ENCODE peak calls at places on chromosomes 13 and 19, in seven cellular contexts. One of them, this sample, is unnamed.

GRCh38 chr13:93108111-93108581 is 118.5 kb upstream of the GPC6 start:
- DNase-seq in fibroblast of lung: peak; percentile 20
- DNase-seq in upper lobe of right lung: no peak
- DNase-seq in thoracic aorta: no peak
- DNase-seq in right atrium auricular region: no peak
- DNase-seq in body of pancreas: no peak
- DNase-seq in uterus: no peak
- DNase-seq in this sample: no peak

GRCh38 chr13:95833713-95834112 is 156.8 kb downstream of the DNAJC3 start:
- DNase-seq in thoracic aorta: no peak
- DNase-seq in uterus: no peak
- DNase-seq in body of pancreas: no peak
- DNase-seq in right atrium auricular region: no peak
- DNase-seq in upper lobe of right lung: no peak
- DNase-seq in fibroblast of lung: peak; percentile 10
- DNase-seq in this sample: no peak

GRCh38 chr13:50370303-50370950 is 355.2 kb downstream of the KCNRG start:
- DNase-seq in upper lobe of right lung: no peak
- DNase-seq in uterus: no peak
- DNase-seq in thoracic aorta: no peak
- DNase-seq in right atrium auricular region: no peak
- DNase-seq in fibroblast of lung: no peak
- DNase-seq in body of pancreas: no peak
- DNase-seq in this sample: no peak

GRCh38 chr13:114016321-114017027 is 42.6 kb upstream of the C13orf46 start:
- DNase-seq in thoracic aorta: no peak
- DNase-seq in uterus: no peak
- DNase-seq in body of pancreas: no peak
- DNase-seq in right atrium auricular region: no peak
- DNase-seq in upper lobe of right lung: no peak
- DNase-seq in fibroblast of lung: no peak
- DNase-seq in this sample: no peak

GRCh38 chr19:10612515-10613119 is 12.7 kb upstream of the SLC44A2 start:
- DNase-seq in thoracic aorta: peak; percentile 66
- DNase-seq in upper lobe of right lung: peak; percentile 91
- DNase-seq in fibroblast of lung: peak; percentile 19
- DNase-seq in right atrium auricular region: peak; percentile 68
- DNase-seq in uterus: peak; percentile 24
- DNase-seq in body of pancreas: peak; percentile 96
- DNase-seq in this sample: peak; percentile 87

GRCh38 chr13:26929971-26930730 is 169.6 kb upstream of the GPR12 start:
- DNase-seq in thoracic aorta: no peak
- DNase-seq in fibroblast of lung: peak; percentile 66
- DNase-seq in uterus: peak; percentile 35
- DNase-seq in body of pancreas: peak; percentile 70
- DNase-seq in upper lobe of right lung: peak; percentile 81
- DNase-seq in right atrium auricular region: peak; percentile 66
- DNase-seq in this sample: peak; percentile 62

GRCh38 chr13:113589961-113590339 is 5.4 kb downstream of the TFDP1 start:
- DNase-seq in fibroblast of lung: no peak
- DNase-seq in body of pancreas: no peak
- DNase-seq in right atrium auricular region: no peak
- DNase-seq in uterus: no peak
- DNase-seq in upper lobe of right lung: peak; percentile 39
- DNase-seq in thoracic aorta: no peak
- DNase-seq in this sample: no peak

GRCh38 chr19:55372316-55373081 is 2.2 kb upstream of the IL11 start:
- DNase-seq in uterus: no peak
- DNase-seq in fibroblast of lung: no peak
- DNase-seq in body of pancreas: no peak
- DNase-seq in right atrium auricular region: no peak
- DNase-seq in upper lobe of right lung: no peak
- DNase-seq in thoracic aorta: no peak
- DNase-seq in this sample: no peak

GRCh38 chr13:44051405-44051804 is 171.7 kb downstream of the LACC1 start:
- DNase-seq in body of pancreas: no peak
- DNase-seq in right atrium auricular region: no peak
- DNase-seq in uterus: no peak
- DNase-seq in thoracic aorta: no peak
- DNase-seq in upper lobe of right lung: no peak
- DNase-seq in fibroblast of lung: no peak
- DNase-seq in this sample: no peak

GRCh38 chr19:17775991-17776803 is 18.7 kb upstream of the B3GNT3 start:
- DNase-seq in thoracic aorta: no peak
- DNase-seq in upper lobe of right lung: peak; percentile 88
- DNase-seq in body of pancreas: no peak
- DNase-seq in uterus: no peak
- DNase-seq in fibroblast of lung: peak; percentile 66
- DNase-seq in right atrium auricular region: no peak
- DNase-seq in this sample: no peak

GRCh38 chr13:26051231-26052135 is at the start of gene SHISA2:
- DNase-seq in uterus: no peak
- DNase-seq in fibroblast of lung: peak; percentile 54
- DNase-seq in right atrium auricular region: no peak
- DNase-seq in body of pancreas: peak; percentile 15
- DNase-seq in upper lobe of right lung: peak; percentile 78
- DNase-seq in thoracic aorta: no peak
- DNase-seq in this sample: peak; percentile 27

GRCh38 chr13:64675256-64675892 is 2554.8 kb downstream of the PCDH9 start:
- DNase-seq in uterus: no peak
- DNase-seq in right atrium auricular region: no peak
- DNase-seq in body of pancreas: no peak
- DNase-seq in thoracic aorta: no peak
- DNase-seq in upper lobe of right lung: no peak
- DNase-seq in fibroblast of lung: peak; percentile 22
- DNase-seq in this sample: no peak

GRCh38 chr19:16368385-16369305 is 44.0 kb downstream of the KLF2 start:
- DNase-seq in body of pancreas: no peak
- DNase-seq in fibroblast of lung: no peak
- DNase-seq in uterus: no peak
- DNase-seq in thoracic aorta: no peak
- DNase-seq in right atrium auricular region: no peak
- DNase-seq in upper lobe of right lung: no peak
- DNase-seq in this sample: no peak

GRCh38 chr19:13400296-13400695 is 106.0 kb downstream of the CACNA1A start:
- DNase-seq in upper lobe of right lung: no peak
- DNase-seq in right atrium auricular region: no peak
- DNase-seq in uterus: no peak
- DNase-seq in body of pancreas: no peak
- DNase-seq in thoracic aorta: no peak
- DNase-seq in fibroblast of lung: no peak
- DNase-seq in this sample: no peak

GRCh38 chr19:13399746-13400145 is 106.5 kb downstream of the CACNA1A start:
- DNase-seq in fibroblast of lung: no peak
- DNase-seq in body of pancreas: no peak
- DNase-seq in upper lobe of right lung: no peak
- DNase-seq in right atrium auricular region: no peak
- DNase-seq in thoracic aorta: no peak
- DNase-seq in uterus: no peak
- DNase-seq in this sample: no peak

GRCh38 chr19:13398182-13398581 is 108.1 kb downstream of the CACNA1A start:
- DNase-seq in right atrium auricular region: no peak
- DNase-seq in body of pancreas: no peak
- DNase-seq in fibroblast of lung: no peak
- DNase-seq in uterus: no peak
- DNase-seq in upper lobe of right lung: no peak
- DNase-seq in thoracic aorta: no peak
- DNase-seq in this sample: no peak

GRCh38 chr19:13398780-13399726 is 107.2 kb downstream of the CACNA1A start:
- DNase-seq in uterus: no peak
- DNase-seq in thoracic aorta: no peak
- DNase-seq in body of pancreas: no peak
- DNase-seq in right atrium auricular region: no peak
- DNase-seq in fibroblast of lung: peak; percentile 79
- DNase-seq in upper lobe of right lung: no peak
- DNase-seq in this sample: peak; percentile 19

GRCh38 chr19:13396256-13397080 is 109.8 kb downstream of the CACNA1A start:
- DNase-seq in upper lobe of right lung: no peak
- DNase-seq in right atrium auricular region: no peak
- DNase-seq in thoracic aorta: no peak
- DNase-seq in fibroblast of lung: peak; percentile 85
- DNase-seq in uterus: no peak
- DNase-seq in body of pancreas: peak; percentile 22
- DNase-seq in this sample: peak; percentile 20
- TF ChIP-seq CTCF in upper lobe of right lung: no peak
- TF ChIP-seq CTCF in right atrium auricular region: no peak
- TF ChIP-seq CTCF in thoracic aorta: no peak
- TF ChIP-seq CTCF in fibroblast of lung: no peak
- TF ChIP-seq CTCF in uterus: no peak
- TF ChIP-seq CTCF in body of pancreas: no peak
- TF ChIP-seq CTCF in this sample: no peak

GRCh38 chr13:112202966-112203365 is 136.0 kb downstream of the SOX1 start:
- DNase-seq in upper lobe of right lung: no peak
- DNase-seq in right atrium auricular region: no peak
- DNase-seq in uterus: no peak
- DNase-seq in fibroblast of lung: no peak
- DNase-seq in thoracic aorta: no peak
- DNase-seq in body of pancreas: no peak
- DNase-seq in this sample: no peak

GRCh38 chr13:112204881-112205327 is 138.0 kb downstream of the SOX1 start:
- DNase-seq in right atrium auricular region: no peak
- DNase-seq in upper lobe of right lung: no peak
- DNase-seq in body of pancreas: peak; percentile 37
- DNase-seq in fibroblast of lung: no peak
- DNase-seq in thoracic aorta: no peak
- DNase-seq in uterus: no peak
- DNase-seq in this sample: peak; percentile 32

GRCh38 chr13:112205990-112206389 is 139.0 kb downstream of the SOX1 start:
- DNase-seq in right atrium auricular region: no peak
- DNase-seq in uterus: no peak
- DNase-seq in thoracic aorta: no peak
- DNase-seq in upper lobe of right lung: no peak
- DNase-seq in fibroblast of lung: no peak
- DNase-seq in body of pancreas: no peak
- DNase-seq in this sample: no peak

GRCh38 chr13:112203614-112204013 is 136.7 kb downstream of the SOX1 start:
- DNase-seq in right atrium auricular region: no peak
- DNase-seq in upper lobe of right lung: no peak
- DNase-seq in body of pancreas: no peak
- DNase-seq in thoracic aorta: no peak
- DNase-seq in uterus: no peak
- DNase-seq in fibroblast of lung: no peak
- DNase-seq in this sample: no peak

GRCh38 chr13:112204376-112204775 is 137.4 kb downstream of the SOX1 start:
- DNase-seq in right atrium auricular region: no peak
- DNase-seq in uterus: no peak
- DNase-seq in fibroblast of lung: no peak
- DNase-seq in body of pancreas: no peak
- DNase-seq in thoracic aorta: no peak
- DNase-seq in upper lobe of right lung: no peak
- DNase-seq in this sample: no peak
- H3K27me3 ChIP-seq in right atrium auricular region: no peaks in the 10 kb centered on the region
- H3K27me3 ChIP-seq in uterus: no peaks in the 10 kb centered on the region
- H3K27me3 ChIP-seq in fibroblast of lung: no peaks in the 10 kb centered on the region
- H3K27me3 ChIP-seq in body of pancreas: no peaks in the 10 kb centered on the region
- H3K27me3 ChIP-seq in thoracic aorta: no peaks in the 10 kb centered on the region
- H3K27me3 ChIP-seq in upper lobe of right lung: peaks cover 45% of the 10 kb centered on the region
- H3K27me3 ChIP-seq in this sample: peaks cover 99% of the 10 kb centered on the region

DNA sequence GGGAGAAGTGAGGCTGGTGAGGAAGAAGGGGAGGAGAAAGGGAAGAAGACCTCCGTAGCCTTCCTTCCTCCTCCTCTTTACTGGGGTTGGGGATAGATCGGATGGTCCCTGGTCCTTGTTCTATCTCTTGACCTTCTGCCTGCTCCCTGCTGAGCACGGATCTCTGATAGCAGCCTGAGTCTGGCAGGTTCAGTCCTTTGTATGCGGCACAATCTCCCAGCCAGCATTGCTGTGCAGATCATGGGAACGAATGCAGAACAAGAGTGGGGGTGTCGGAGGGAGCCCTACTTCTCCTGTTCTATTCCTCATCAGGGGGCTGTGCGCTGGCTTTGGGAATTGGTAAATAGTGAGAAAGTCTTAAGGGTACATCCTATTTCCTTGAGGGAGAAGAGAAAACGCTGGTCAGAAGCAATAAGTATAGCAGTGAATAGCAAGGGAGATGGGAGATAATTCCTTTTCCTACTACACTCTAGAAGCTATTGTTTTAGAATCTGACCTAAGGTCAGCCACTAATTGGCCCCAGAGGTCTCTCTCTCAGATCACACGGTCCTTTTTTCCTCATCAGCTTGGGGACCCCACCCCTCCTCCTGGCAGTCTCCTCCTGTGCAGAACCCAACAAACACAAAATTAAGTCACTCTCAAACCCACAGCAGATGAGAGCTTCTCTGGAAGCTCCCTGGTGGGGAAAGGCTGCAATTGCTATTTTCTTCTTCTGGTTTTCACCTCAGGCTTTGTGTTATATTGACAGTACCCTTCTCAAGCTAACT is 41.0 kb downstream of the KL start:
- DNase-seq in right atrium auricular region: no peak
- DNase-seq in fibroblast of lung: no peak
- DNase-seq in uterus: no peak
- DNase-seq in thoracic aorta: no peak
- DNase-seq in upper lobe of right lung: no peak
- DNase-seq in body of pancreas: no peak
- DNase-seq in this sample: no peak
- TF ChIP-seq CTCF in right atrium auricular region: peak; percentile 54
- TF ChIP-seq CTCF in fibroblast of lung: peak; percentile 57
- TF ChIP-seq CTCF in uterus: peak; percentile 14
- TF ChIP-seq CTCF in thoracic aorta: peak; percentile 25
- TF ChIP-seq CTCF in upper lobe of right lung: peak; percentile 36
- TF ChIP-seq CTCF in body of pancreas: no peak
- TF ChIP-seq CTCF in this sample: peak; percentile 62

GRCh38 chr13:110127986-110128511 is 178.9 kb downstream of the COL4A1 start:
- DNase-seq in fibroblast of lung: no peak
- DNase-seq in uterus: no peak
- DNase-seq in right atrium auricular region: peak; percentile 36
- DNase-seq in body of pancreas: no peak
- DNase-seq in upper lobe of right lung: no peak
- DNase-seq in thoracic aorta: no peak
- DNase-seq in this sample: no peak
- H3K27me3 ChIP-seq in fibroblast of lung: no peaks in the 10 kb centered on the region
- H3K27me3 ChIP-seq in uterus: no peaks in the 10 kb centered on the region
- H3K27me3 ChIP-seq in right atrium auricular region: no peaks in the 10 kb centered on the region
- H3K27me3 ChIP-seq in body of pancreas: no peaks in the 10 kb centered on the region
- H3K27me3 ChIP-seq in upper lobe of right lung: no peaks in the 10 kb centered on the region
- H3K27me3 ChIP-seq in thoracic aorta: no peaks in the 10 kb centered on the region
- H3K27me3 ChIP-seq in this sample: no peaks in the 10 kb centered on the region

GRCh38 chr19:6092329-6093286 is 17.7 kb downstream of the RFX2 start:
- DNase-seq in fibroblast of lung: peak; percentile 71
- DNase-seq in body of pancreas: peak; percentile 68
- DNase-seq in uterus: peak; percentile 74
- DNase-seq in thoracic aorta: peak; percentile 52
- DNase-seq in upper lobe of right lung: peak; percentile 91
- DNase-seq in right atrium auricular region: peak; percentile 90
- DNase-seq in this sample: peak; percentile 84
- TF ChIP-seq CTCF in fibroblast of lung: no peak
- TF ChIP-seq CTCF in body of pancreas: no peak
- TF ChIP-seq CTCF in uterus: no peak
- TF ChIP-seq CTCF in thoracic aorta: peak; percentile 43
- TF ChIP-seq CTCF in upper lobe of right lung: no peak
- TF ChIP-seq CTCF in right atrium auricular region: no peak
- TF ChIP-seq CTCF in this sample: peak; percentile 43

GRCh38 chr19:369256-369655 is 24.7 kb upstream of the MIER2 start:
- DNase-seq in fibroblast of lung: no peak
- DNase-seq in upper lobe of right lung: no peak
- DNase-seq in thoracic aorta: no peak
- DNase-seq in right atrium auricular region: no peak
- DNase-seq in body of pancreas: no peak
- DNase-seq in uterus: no peak
- DNase-seq in this sample: no peak
- H3K27me3 ChIP-seq in fibroblast of lung: peaks cover 23% of the 10 kb centered on the region
- H3K27me3 ChIP-seq in upper lobe of right lung: peaks cover 13% of the 10 kb centered on the region
- H3K27me3 ChIP-seq in thoracic aorta: no peaks in the 10 kb centered on the region
- H3K27me3 ChIP-seq in right atrium auricular region: no peaks in the 10 kb centered on the region
- H3K27me3 ChIP-seq in body of pancreas: no peaks in the 10 kb centered on the region
- H3K27me3 ChIP-seq in uterus: no peaks in the 10 kb centered on the region
- H3K27me3 ChIP-seq in this sample: peaks cover 91% of the 10 kb centered on the region

GRCh38 chr19:2320939-2321338 is 7.4 kb downstream of the LSM7 start:
- DNase-seq in thoracic aorta: no peak
- DNase-seq in right atrium auricular region: no peak
- DNase-seq in uterus: no peak
- DNase-seq in upper lobe of right lung: no peak
- DNase-seq in fibroblast of lung: no peak
- DNase-seq in body of pancreas: no peak
- DNase-seq in this sample: no peak
- TF ChIP-seq CTCF in thoracic aorta: no peak
- TF ChIP-seq CTCF in right atrium auricular region: no peak
- TF ChIP-seq CTCF in uterus: no peak
- TF ChIP-seq CTCF in upper lobe of right lung: no peak
- TF ChIP-seq CTCF in fibroblast of lung: no peak
- TF ChIP-seq CTCF in body of pancreas: no peak
- TF ChIP-seq CTCF in this sample: no peak

This sample was measured in left ventricle myocardium inferior.